ENCODE peak calls at places on chromosomes 5 and 9, in four cellular contexts. N is body of pancreas, K is AG10803, T is GM12865. Q is an unnamed sample.

GRCh38 chr9:83106772-83107171 is 43.8 kb upstream of the RASEF start:
- DNase-seq in K (no peak), T (no peak), N (no peak), Q (no peak)

GRCh38 chr9:128494108-128494742 is 10.3 kb upstream of the GLE1 start:
- DNase-seq in K (no peak), N (peak; percentile 70), T (no peak), Q (peak; percentile 90)

GRCh38 chr5:68505917-68506860 is 290.6 kb downstream of the PIK3R1 start:
- DNase-seq in K (no peak), N (no peak), T (no peak), Q (no peak)

GRCh38 chr9:80026121-80026520 is 454.4 kb downstream of the TLE4 start:
- DNase-seq in N (no peak), T (no peak), K (no peak), Q (no peak)

GRCh38 chr9:97398999-97399758 is 12.7 kb upstream of the TDRD7 start:
- DNase-seq in T (peak; percentile 88), N (peak; percentile 89), K (peak; percentile 77), Q (peak; percentile 85)

GRCh38 chr5:134245101-134245604 is 19.3 kb upstream of the PPP2CA start:
- DNase-seq in K (peak; percentile 37), N (no peak), T (no peak), Q (no peak)

GRCh38 chr9:21559402-21560280 is 77.5 kb upstream of the IFNE start:
- DNase-seq in N (peak; percentile 67), T (peak; percentile 16), K (peak; percentile 69), Q (peak; percentile 55)

GRCh38 chr5:93280518-93280917 is 300.5 kb downstream of the NR2F1-AS1 start:
- DNase-seq in K (no peak), T (no peak), N (no peak), Q (no peak)

GRCh38 chr5:33297760-33298216 is 143.0 kb upstream of the TARS1 start:
- DNase-seq in T (no peak), K (no peak), N (no peak), Q (peak; percentile 8)

GRCh38 chr5:126808619-126809018 is 31.7 kb downstream of the LMNB1 start:
- DNase-seq in N (no peak), T (peak; percentile 51), K (peak; percentile 46), Q (no peak)

GRCh38 chr9:121261107-121261460 is 6.9 kb upstream of the GSN start:
- DNase-seq in T (no peak), N (no peak), K (peak; percentile 37), Q (peak; percentile 61)

GRCh38 chr5:119582987-119583386 is 46.4 kb upstream of the FAM170A start:
- DNase-seq in T (no peak), K (no peak), N (no peak), Q (no peak)

GRCh38 chr9:15485836-15486678 is 24.7 kb downstream of the PSIP1 start:
- DNase-seq in K (peak; percentile 23), T (peak; percentile 15), N (no peak), Q (no peak)

GRCh38 chr5:133129192-133129748 is 77.5 kb downstream of the HSPA4 start:
- DNase-seq in T (no peak), K (no peak), N (no peak), Q (no peak)

GRCh38 chr5:139014726-139015125 is 139.6 kb upstream of the LRRTM2 start:
- DNase-seq in N (peak; percentile 33), T (no peak), K (peak; percentile 39), Q (no peak)

GRCh38 chr5:40774626-40775025 is 18.9 kb upstream of the TTC33 start:
- DNase-seq in N (no peak), K (no peak), T (no peak), Q (no peak)
- TF ChIP-seq CTCF in N (no peak), K (no peak), T (no peak), Q (no peak)

GRCh38 chr9:2600307-2600706 is 21.3 kb upstream of the VLDLR start:
- DNase-seq in K (no peak), N (no peak), T (no peak), Q (no peak)
- TF ChIP-seq CTCF in K (peak; percentile 17), N (no peak), T (no peak), Q (peak; percentile 16)

GRCh38 chr5:169574147-169574646 is 9.4 kb upstream of the SPDL1 start:
- DNase-seq in N (no peak), K (no peak), T (no peak), Q (no peak)

GRCh38 chr5:169576181-169576598 is 7.4 kb upstream of the SPDL1 start:
- DNase-seq in K (peak; percentile 96), T (no peak), N (no peak), Q (no peak)

GRCh38 chr5:169580964-169581363 is 2.6 kb upstream of the SPDL1 start:
- DNase-seq in T (no peak), N (no peak), K (no peak), Q (no peak)

GRCh38 chr5:169581580-169582227 is 1.9 kb upstream of the SPDL1 start:
- DNase-seq in T (peak; percentile 70), N (peak; percentile 60), K (peak; percentile 77), Q (peak; percentile 62)

GRCh38 chr5:169577966-169578365 is 5.6 kb upstream of the SPDL1 start:
- DNase-seq in T (peak; percentile 23), N (no peak), K (peak; percentile 75), Q (no peak)
- TF ChIP-seq CTCF in T (peak; percentile 46), N (no peak), K (peak; percentile 83), Q (no peak)

GRCh38 chr9:69149321-69149807 is 24.7 kb upstream of the TJP2 start:
- DNase-seq in T (no peak), K (peak; percentile 67), N (no peak), Q (peak; percentile 37)
- TF ChIP-seq CTCF in T (no peak), K (peak; percentile 51), N (no peak), Q (no peak)

Q was measured in endothelial cell.